ENCODE peak calls at places on chromosomes 5 and 9, in four cellular contexts. T is activated CD8-positive, alpha-beta memory T cell treated with anti-CD3 and anti-CD28 coated beads for 24 hours; X is fibroblast of pulmonary artery; E is fibroblast of the aortic adventitia. F is an unnamed sample.

GRCh38 chr5:180353226-180353962 is at the start of gene GFPT2:
- DNase-seq in T (peak; percentile 90), X (peak; percentile 80), E (peak; percentile 70), F (peak; percentile 70)

GRCh38 chr5:112203229-112203628 is 215.8 kb downstream of the EPB41L4A start:
- DNase-seq in T (no peak), X (no peak), E (no peak), F (no peak)

GRCh38 chr9:72037571-72037970 is 22.8 kb downstream of the C9orf57 start:
- DNase-seq in T (no peak), X (no peak), E (no peak), F (peak; percentile 70)

GRCh38 chr9:119961774-119962408 is 592.7 kb upstream of the BRINP1 start:
- DNase-seq in T (no peak), X (peak; percentile 40), E (no peak), F (peak; percentile 45)

GRCh38 chr9:4386819-4387218 is 87.0 kb upstream of the GLIS3 start:
- DNase-seq in T (no peak), X (no peak), E (no peak), F (no peak)

GRCh38 chr5:168991311-168991710 is 309.6 kb downstream of the SLIT3 start:
- DNase-seq in T (no peak), X (no peak), E (no peak), F (no peak)

GRCh38 chr5:115565233-115565632 is 20.7 kb upstream of the FEM1C start:
- DNase-seq in T (no peak), X (no peak), E (no peak), F (no peak)

GRCh38 chr9:84271004-84271886 is 69.3 kb downstream of the SLC28A3 start:
- DNase-seq in T (no peak), X (peak; percentile 81), E (peak; percentile 33), F (peak; percentile 59)

GRCh38 chr5:28788954-28789353 is 1750.6 kb upstream of the CDH9 start:
- DNase-seq in T (no peak), X (no peak), E (no peak), F (no peak)

GRCh38 chr9:21672140-21672539 is 130.3 kb upstream of the MTAP start:
- DNase-seq in T (no peak), X (no peak), E (no peak), F (no peak)

GRCh38 chr5:13955896-13956295 is 11.4 kb upstream of the DNAH5 start:
- DNase-seq in T (no peak), X (no peak), E (no peak), F (no peak)

GRCh38 chr5:66440202-66440680 is 156.0 kb upstream of the MAST4 start:
- DNase-seq in T (no peak), X (peak; percentile 99), E (peak; percentile 99), F (peak; percentile 79)

GRCh38 chr9:18791074-18791473 is 241.9 kb downstream of the SAXO1 start:
- DNase-seq in T (no peak), X (peak; percentile 20), E (no peak), F (no peak)

GRCh38 chr9:98838155-98838904 is 30.9 kb downstream of the GALNT12 start:
- DNase-seq in T (no peak), X (no peak), E (no peak), F (no peak)

GRCh38 chr9:4866239-4866969 is 73.7 kb downstream of the RCL1 start:
- DNase-seq in T (no peak), X (no peak), E (no peak), F (peak; percentile 41)

GRCh38 chr5:83530186-83530585 is 58.6 kb downstream of the VCAN start:
- DNase-seq in T (no peak), X (peak; percentile 32), E (peak; percentile 25), F (no peak)

GRCh38 chr9:135330685-135331590 is 148.6 kb upstream of the PPP1R26 start:
- DNase-seq in T (peak; percentile 24), X (no peak), E (no peak), F (no peak)

GRCh38 chr9:7185612-7186011 is 427.8 kb downstream of the KDM4C start:
- DNase-seq in T (no peak), X (peak; percentile 90), E (peak; percentile 90), F (peak; percentile 83)

GRCh38 chr9:104774831-104775573 is 11.1 kb downstream of the NIPSNAP3B start:
- DNase-seq in T (no peak), X (peak; percentile 28), E (no peak), F (no peak)

GRCh38 chr5:113380299-113381014 is 54.3 kb downstream of the TSSK1B start:
- DNase-seq in T (no peak), X (peak; percentile 46), E (peak; percentile 28), F (no peak)

GRCh38 chr5:1763548-1763911 is 36.1 kb downstream of the MRPL36 start:
- DNase-seq in T (no peak), X (peak; percentile 83), E (peak; percentile 78), F (peak; percentile 76)

GRCh38 chr9:137055385-137056364 is 1.8 kb upstream of the ENTPD2 start:
- DNase-seq in T (no peak), X (peak; percentile 90), E (peak; percentile 97), F (peak; percentile 71)

GRCh38 chr9:10265102-10265708 is 347.6 kb downstream of the PTPRD start:
- DNase-seq in T (no peak), X (peak; percentile 77), E (peak; percentile 77), F (peak; percentile 93)